ENCODE peak calls at places on chromosomes 2 and 18, in nine cellular contexts. T is OCI-LY7, M is GM23248, B is PC-9, G is H1, D is GM23338, K is endothelial cell of umbilical vein, X is Karpas-422, Y is IMR-90. W is an unnamed sample. For H4K20me1, the result is how much of the 10 kb centered on the place peaks cover.

GRCh38 chr2:4732560-4732959 is 959.6 kb upstream of the SOX11 start:
- DNase-seq in T (no peak), M (no peak), B (no peak), G (no peak), D (no peak), K (no peak), X (no peak), Y (no peak), W (no peak)

GRCh38 chr2:200590090-200590489 is 4.3 kb downstream of the AOX1 start:
- DNase-seq in T (no peak), M (peak), B (no peak), G (no peak), D (no peak), K (no peak), X (no peak), Y (no peak), W (no peak)

GRCh38 chr2:84486436-84487115 is 27.5 kb upstream of the SUCLG1 start:
- DNase-seq in T (no peak), M (peak), B (no peak), G (no peak), D (no peak), K (no peak), X (no peak), Y (peak), W (no peak)

GRCh38 chr2:156334496-156335478 is 2.3 kb upstream of the NR4A2 start:
- DNase-seq in T (peak), M (peak), B (peak), G (no peak), D (peak), K (peak), X (no peak), Y (peak), W (peak)

GRCh38 chr2:199258291-199258690 is 199.4 kb downstream of the SATB2 start:
- DNase-seq in T (peak), M (peak), B (no peak), G (no peak), D (peak), K (no peak), X (peak), Y (no peak), W (no peak)

GRCh38 chr2:165497659-165498306 is 28.3 kb downstream of the CSRNP3 start:
- DNase-seq in T (peak), M (no peak), B (no peak), G (no peak), D (no peak), K (no peak), X (no peak), Y (no peak), W (no peak)

GRCh38 chr18:49364821-49365220 is 95.6 kb downstream of the DYM start:
- DNase-seq in T (no peak), M (no peak), B (no peak), G (no peak), D (no peak), K (no peak), X (no peak), Y (no peak), W (peak)

GRCh38 chr18:61475931-61476330 is 142.7 kb downstream of the CDH20 start:
- DNase-seq in T (no peak), M (no peak), B (no peak), G (no peak), D (no peak), K (no peak), X (no peak), Y (no peak), W (no peak)

GRCh38 chr2:201257381-201257940 is 2.9 kb upstream of the CASP8 start:
- DNase-seq in T (peak), M (no peak), B (peak), G (no peak), D (no peak), K (no peak), X (peak), Y (peak), W (no peak)

GRCh38 chr2:16198166-16198912 is 258.0 kb downstream of the MYCN start:
- DNase-seq in T (no peak), M (no peak), B (no peak), G (no peak), D (no peak), K (no peak), X (no peak), Y (no peak), W (no peak)

GRCh38 chr2:26302846-26303245 is 43.1 kb upstream of the SELENOI start:
- DNase-seq in T (no peak), M (peak), B (peak), G (no peak), D (no peak), K (no peak), X (no peak), Y (no peak), W (peak)

GRCh38 chr2:39696072-39696471 is 30.4 kb downstream of the TMEM178A start:
- DNase-seq in T (no peak), M (peak), B (peak), G (no peak), D (peak), K (peak), X (no peak), Y (peak), W (peak)

GRCh38 chr2:169493360-169493759 is 14.1 kb downstream of the BBS5 start:
- DNase-seq in T (no peak), M (no peak), B (no peak), G (no peak), D (no peak), K (no peak), X (no peak), Y (no peak), W (no peak)

GRCh38 chr2:10255189-10256030 is 47.3 kb upstream of the HPCAL1 start:
- DNase-seq in T (no peak), M (no peak), B (no peak), G (no peak), D (no peak), K (no peak), X (no peak), Y (no peak), W (no peak)

GRCh38 chr2:74007120-74007519 is 22.4 kb downstream of the TET3 start:
- DNase-seq in T (no peak), M (peak), B (no peak), G (no peak), D (no peak), K (no peak), X (no peak), Y (peak), W (no peak)

GRCh38 chr18:13003466-13003896 is 12.3 kb downstream of the CEP192 start:
- DNase-seq in T (peak), M (peak), B (no peak), G (peak), D (peak), K (peak), X (peak), Y (peak), W (peak)

GRCh38 chr2:55027226-55027625 is 23.0 kb downstream of the RTN4 start:
- DNase-seq in T (no peak), M (no peak), B (no peak), G (no peak), D (no peak), K (no peak), X (no peak), Y (no peak), W (no peak)

GRCh38 chr2:191304939-191305875 is 60.0 kb downstream of the MYO1B start:
- DNase-seq in T (no peak), M (peak), B (no peak), G (no peak), D (no peak), K (peak), X (no peak), Y (peak), W (peak)

GRCh38 chr2:144331652-144332355 is 188.1 kb downstream of the ZEB2 start:
- DNase-seq in T (no peak), M (peak), B (peak), G (no peak), D (peak), K (peak), X (no peak), Y (no peak), W (no peak)

GRCh38 chr2:152189622-152190495 is 14.3 kb upstream of the STAM2 start:
- DNase-seq in T (peak), M (peak), B (peak), G (no peak), D (peak), K (peak), X (peak), Y (peak), W (peak)

GRCh38 chr2:74333175-74333574 is 10.0 kb downstream of the SLC4A5 start:
- DNase-seq in T (peak), M (peak), B (no peak), G (no peak), D (peak), K (peak), X (peak), Y (peak), W (peak)

GRCh38 chr2:217223222-217223930 is 363.5 kb upstream of the TNP1 start:
- DNase-seq in T (peak), M (peak), B (peak), G (no peak), D (no peak), K (peak), X (peak), Y (peak), W (peak)

GRCh38 chr18:40698129-40698528 is 1256.9 kb upstream of the PIK3C3 start:
- DNase-seq in T (no peak), M (no peak), B (no peak), G (no peak), D (no peak), K (no peak), X (no peak), Y (no peak), W (no peak)

GRCh38 chr2:95525294-95526035 is 40.9 kb upstream of the TRIM43B start:
- DNase-seq in T (no peak), M (peak), B (peak), G (no peak), D (peak), K (no peak), X (no peak), Y (no peak), W (no peak)

GRCh38 chr18:22385718-22386117 is 32.0 kb downstream of the CTAGE1 start:
- DNase-seq in T (no peak), M (peak), B (peak), G (no peak), D (no peak), K (peak), X (no peak), Y (peak), W (peak)

GRCh38 chr2:200860092-200860795 is 4.2 kb downstream of the CLK1 start:
- DNase-seq in T (no peak), M (peak), B (no peak), G (no peak), D (peak), K (peak), X (no peak), Y (no peak), W (peak)

GRCh38 chr2:71129891-71130324 is at the start of gene MCEE:
- DNase-seq in T (peak), M (peak), B (peak), G (peak), D (peak), K (peak), X (peak), Y (peak), W (peak)

GRCh38 chr2:219514836-219515235 is 554 bp downstream of the ASIC4 start:
- DNase-seq in T (no peak), M (no peak), B (no peak), G (no peak), D (no peak), K (no peak), X (no peak), Y (no peak), W (no peak)

GRCh38 chr18:42112657-42113420 is 157.8 kb downstream of the PIK3C3 start:
- DNase-seq in T (no peak), M (peak), B (no peak), G (no peak), D (no peak), K (no peak), X (no peak), Y (no peak), W (no peak)

GRCh38 chr18:22168360-22168921 is 948 bp upstream of the GATA6 start:
- DNase-seq in T (no peak), M (no peak), B (peak), G (no peak), D (peak), K (peak), X (no peak), Y (no peak), W (no peak)

GRCh38 chr2:217816396-217816869 is 186.4 kb downstream of the TNS1 start:
- DNase-seq in T (no peak), M (no peak), B (no peak), G (no peak), D (no peak), K (peak), X (no peak), Y (peak), W (no peak)

GRCh38 chr2:232502513-232502900 is 14.9 kb upstream of the ECEL1 start:
- DNase-seq in T (no peak), M (peak), B (no peak), G (no peak), D (peak), K (no peak), X (no peak), Y (peak), W (no peak)

GRCh38 chr2:64768426-64769033 is 114.8 kb upstream of the SERTAD2 start:
- DNase-seq in T (peak), M (no peak), B (no peak), G (no peak), D (peak), K (no peak), X (peak), Y (no peak), W (peak)

GRCh38 chr2:189601043-189601442 is 20.5 kb upstream of the SLC40A1 start:
- DNase-seq in T (no peak), M (peak), B (no peak), G (no peak), D (no peak), K (no peak), X (peak), Y (peak), W (peak)

GRCh38 chr18:49021433-49022129 is 70.8 kb upstream of the SMAD7 start:
- DNase-seq in T (peak), M (peak), B (peak), G (peak), D (peak), K (peak), X (peak), Y (peak), W (peak)

GRCh38 chr2:225004531-225004930 is 37.7 kb downstream of the DOCK10 start:
- DNase-seq in T (no peak), M (peak), B (no peak), G (no peak), D (no peak), K (no peak), X (no peak), Y (peak), W (peak)

GRCh38 chr2:25558262-25558661 is 115.1 kb downstream of the DTNB start:
- DNase-seq in T (peak), M (peak), B (no peak), G (no peak), D (no peak), K (peak), X (peak), Y (peak), W (peak)

GRCh38 chr2:38676681-38677080 is 10.8 kb downstream of the GALM start:
- DNase-seq in T (no peak), M (no peak), B (no peak), G (no peak), D (no peak), K (no peak), X (no peak), Y (no peak), W (no peak)

GRCh38 chr2:27378809-27379290 is 1.7 kb downstream of the ZNF513 start:
- DNase-seq in T (no peak), M (no peak), B (no peak), G (no peak), D (no peak), K (no peak), X (no peak), Y (no peak), W (no peak)

GRCh38 chr2:27379840-27380625 is 501 bp downstream of the ZNF513 start:
- DNase-seq in T (peak), M (peak), B (peak), G (no peak), D (peak), K (peak), X (no peak), Y (peak), W (peak)

GRCh38 chr2:27381577-27382181 is 1.1 kb upstream of the ZNF513 start:
- DNase-seq in T (no peak), M (no peak), B (no peak), G (no peak), D (no peak), K (no peak), X (no peak), Y (no peak), W (no peak)

GRCh38 chr2:27379383-27379839 is 1.1 kb downstream of the ZNF513 start:
- DNase-seq in T (no peak), M (no peak), B (no peak), G (no peak), D (no peak), K (no peak), X (no peak), Y (no peak), W (no peak)

GRCh38 chr2:27380626-27381556 is at the start of gene ZNF513:
- DNase-seq in T (peak), M (peak), B (peak), G (peak), D (peak), K (peak), X (peak), Y (peak), W (peak)
- H2AFZ ChIP-seq in T (peak), M (peak), B (peak), G (no peak), D (peak), K (peak), X (no peak), Y (peak), W (peak)

DNA sequence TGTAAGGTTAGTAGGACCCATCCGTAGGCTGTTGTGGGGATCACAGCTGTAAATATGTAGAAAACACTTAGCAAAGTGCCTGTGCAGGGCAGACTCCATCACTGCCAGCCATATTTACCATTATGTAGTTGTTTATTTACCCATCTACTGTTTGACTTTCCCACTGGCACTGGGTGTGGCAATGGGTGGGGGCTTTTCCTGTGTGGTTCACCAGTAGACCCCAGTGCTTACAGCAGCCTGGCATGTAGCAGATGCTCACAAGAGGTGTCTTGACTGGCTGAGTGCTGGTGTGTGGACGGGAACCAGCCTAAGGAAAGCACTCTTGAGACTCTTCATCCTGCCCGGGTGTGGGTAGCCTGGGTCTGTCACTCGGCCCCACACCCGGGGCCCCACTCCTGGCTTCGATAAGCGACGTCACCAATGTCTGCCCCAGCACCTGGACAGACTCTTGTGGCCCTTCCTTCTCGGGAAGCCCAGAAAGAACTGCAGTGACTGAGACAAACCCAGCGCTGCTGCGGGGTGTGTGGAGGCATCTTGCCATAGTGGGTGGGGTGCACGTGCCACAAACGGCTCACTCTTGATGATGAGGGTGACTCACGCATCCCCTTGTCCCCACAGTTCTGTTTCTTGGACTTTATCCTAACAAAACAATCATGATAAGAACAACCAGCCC is 78.3 kb downstream of the HDAC4 start:
- DNase-seq in T (no peak), M (peak), B (no peak), G (no peak), D (no peak), K (peak), X (no peak), Y (peak), W (no peak)
- H4K20me1 ChIP-seq in T (under half), M (under half), B (under half), G (under half), D (under half), K (under half), X (under half), Y (under half), W (under half)

DNA sequence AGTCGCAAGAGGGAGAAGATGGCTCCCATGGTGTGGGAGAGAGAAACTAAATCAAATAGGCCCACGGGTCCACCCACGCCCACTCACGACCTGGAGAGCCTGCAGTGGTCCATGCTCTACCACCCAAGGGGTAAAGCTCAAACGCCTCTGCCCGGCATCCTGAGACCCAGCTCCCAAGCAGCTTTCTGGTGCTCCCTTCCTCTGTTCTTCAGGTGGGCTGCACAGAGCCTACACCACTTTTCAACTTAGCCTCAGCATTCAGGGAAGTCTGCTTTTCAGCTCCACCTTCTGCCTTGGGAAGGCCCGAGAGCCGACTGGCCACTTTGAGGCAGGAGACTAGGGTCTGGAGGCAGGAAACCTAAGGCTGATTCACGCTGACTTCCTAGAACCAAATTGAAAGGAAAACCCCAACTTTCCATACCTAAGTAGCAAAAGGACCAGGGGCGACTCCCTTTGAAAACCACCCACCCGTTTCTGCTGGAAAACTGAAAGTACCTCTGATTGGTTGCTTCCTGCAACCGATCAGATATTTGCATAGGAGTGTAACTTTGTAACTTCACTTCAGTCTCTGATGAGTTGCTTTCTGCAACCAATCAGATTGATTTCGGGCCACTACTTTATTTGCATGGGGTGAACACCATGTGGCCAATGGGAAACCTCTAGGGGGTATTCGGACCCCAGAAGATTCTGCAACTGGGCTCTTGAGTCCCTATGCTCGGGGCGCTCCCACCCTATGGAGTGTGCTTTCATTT is 26.8 kb upstream of the SPATA3 start:
- DNase-seq in T (no peak), M (peak), B (no peak), G (no peak), D (no peak), K (no peak), X (peak), Y (no peak), W (no peak)
- H3K4me2 ChIP-seq in T (peak), M (peak), B (peak), G (no peak), D (no peak), K (no peak), X (peak), Y (peak), W (no peak)

GRCh38 chr2:163736433-163737168 is 793 bp upstream of the FIGN start:
- DNase-seq in T (no peak), M (peak), B (peak), G (peak), D (peak), K (peak), X (no peak), Y (no peak), W (peak)
- H2AFZ ChIP-seq in T (no peak), M (peak), B (peak), G (peak), D (no peak), K (peak), X (no peak), Y (peak), W (peak)

DNA sequence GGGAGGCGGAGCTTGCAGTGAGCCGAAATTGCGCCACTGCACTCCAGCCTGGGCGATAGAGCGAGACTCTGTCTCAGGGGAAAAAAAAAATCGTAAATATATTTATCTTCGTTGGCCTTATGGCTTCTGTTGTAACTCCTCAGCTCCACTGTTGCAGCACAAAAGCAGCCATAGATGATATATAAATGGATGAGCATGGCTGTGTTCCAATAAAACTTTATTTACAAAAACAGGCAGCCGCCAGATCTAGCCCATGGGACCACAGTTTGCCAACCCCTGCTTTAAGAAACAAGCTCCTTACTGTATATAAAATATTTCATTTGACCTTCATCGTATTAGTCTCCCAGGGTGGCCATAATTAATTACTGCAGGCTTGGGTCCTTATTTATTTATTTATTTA is 20.1 kb downstream of the ST8SIA3 start:
- DNase-seq in T (no peak), M (no peak), B (no peak), G (no peak), D (no peak), K (no peak), X (no peak), Y (no peak), W (no peak)
- H4K20me1 ChIP-seq in T (under half), M (under half), B (under half), G (under half), D (under half), K (under half), X (under half), Y (under half), W (under half)

GRCh38 chr18:58338141-58338540 is 290.8 kb downstream of the ALPK2 start:
- DNase-seq in T (no peak), M (no peak), B (no peak), G (no peak), D (no peak), K (no peak), X (no peak), Y (no peak), W (no peak)
- H3K4me2 ChIP-seq in T (no peak), M (no peak), B (no peak), G (peak), D (peak), K (no peak), X (no peak), Y (no peak), W (no peak)

W was measured in mammary epithelial cell.